ENCODE peak calls at places on chromosomes 12 and 14, in four cellular contexts. G is psoas muscle, I is heart left ventricle, V is mucosa of descending colon. F is an unnamed sample.

GRCh38 chr12:79927772-79928474 is 7.0 kb downstream of the PPP1R12A start:
- DNase-seq in G (no peak), I (no peak), V (no peak), F (no peak)

GRCh38 chr12:80692114-80692513 is 15.3 kb upstream of the MYF6 start:
- DNase-seq in G (peak; percentile 12), I (no peak), V (no peak), F (no peak)

GRCh38 chr14:33647385-33647786 is 303.5 kb downstream of the EGLN3 start:
- DNase-seq in G (no peak), I (no peak), V (no peak), F (no peak)

GRCh38 chr12:47817272-47818006 is 2.3 kb downstream of the HDAC7 start:
- DNase-seq in G (no peak), I (no peak), V (no peak), F (no peak)

GRCh38 chr12:15590180-15590826 is 198.9 kb downstream of the EPS8 start:
- DNase-seq in G (no peak), I (peak; percentile 44), V (peak; percentile 59), F (peak; percentile 53)

GRCh38 chr14:22850944-22851790 is 14.8 kb downstream of the MMP14 start:
- DNase-seq in G (peak; percentile 88), I (peak; percentile 96), V (peak; percentile 73), F (peak; percentile 63)

GRCh38 chr12:108884116-108885012 is 4.5 kb downstream of the DAO start:
- DNase-seq in G (peak; percentile 42), I (peak; percentile 61), V (peak; percentile 61), F (peak; percentile 55)

GRCh38 chr14:81127785-81128184 is 93.0 kb downstream of the GTF2A1 start:
- DNase-seq in G (no peak), I (no peak), V (no peak), F (no peak)

GRCh38 chr14:74684444-74684843 is 28.4 kb downstream of the AREL1 start:
- DNase-seq in G (no peak), I (no peak), V (no peak), F (no peak)

GRCh38 chr12:93090768-93091172 is 161.7 kb upstream of the EEA1 start:
- DNase-seq in G (no peak), I (no peak), V (no peak), F (no peak)

DNA sequence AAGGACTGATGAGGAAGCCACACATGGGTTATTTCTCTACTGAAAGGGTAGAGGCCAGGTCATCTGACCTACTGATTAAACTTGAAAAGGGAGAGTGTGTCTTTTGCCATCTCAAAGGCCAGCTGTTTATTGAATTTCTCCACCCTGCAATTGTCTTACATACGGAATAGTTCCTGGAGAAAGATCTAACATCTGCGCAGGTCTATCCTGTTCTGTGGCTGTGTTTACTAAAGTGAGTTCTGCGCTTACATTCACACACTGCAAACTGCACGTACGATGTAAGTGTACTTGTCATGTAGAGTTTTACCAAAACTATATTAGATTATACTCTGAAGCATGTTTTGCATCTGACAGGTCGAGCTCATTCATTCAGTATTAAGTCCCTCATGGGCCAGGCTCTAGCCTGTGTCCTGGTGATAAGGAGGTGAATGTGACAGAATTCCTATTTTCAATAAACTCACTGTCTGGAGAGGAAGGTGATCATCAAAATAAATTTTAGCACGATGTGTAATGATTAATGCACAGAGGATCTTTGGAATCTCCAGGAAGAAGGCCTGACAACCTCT is 96.6 kb downstream of the PRKCH start:
- DNase-seq in G (no peak), I (no peak), V (no peak), F (no peak)
- H3K4me1 ChIP-seq in G (peaks cover 13% of the 10 kb centered on the region), I (peaks cover 51% of the 10 kb centered on the region), V (no peaks in the 10 kb centered on the region), F (no peaks in the 10 kb centered on the region)

GRCh38 chr12:54282949-54283593 is 2.5 kb downstream of the HNRNPA1 start:
- DNase-seq in G (no peak), I (no peak), V (peak; percentile 59), F (no peak)
- H3K4me1 ChIP-seq in G (peaks cover 67% of the 10 kb centered on the region), I (peaks cover 61% of the 10 kb centered on the region), V (peaks cover 63% of the 10 kb centered on the region), F (peaks cover 50% of the 10 kb centered on the region)

DNA sequence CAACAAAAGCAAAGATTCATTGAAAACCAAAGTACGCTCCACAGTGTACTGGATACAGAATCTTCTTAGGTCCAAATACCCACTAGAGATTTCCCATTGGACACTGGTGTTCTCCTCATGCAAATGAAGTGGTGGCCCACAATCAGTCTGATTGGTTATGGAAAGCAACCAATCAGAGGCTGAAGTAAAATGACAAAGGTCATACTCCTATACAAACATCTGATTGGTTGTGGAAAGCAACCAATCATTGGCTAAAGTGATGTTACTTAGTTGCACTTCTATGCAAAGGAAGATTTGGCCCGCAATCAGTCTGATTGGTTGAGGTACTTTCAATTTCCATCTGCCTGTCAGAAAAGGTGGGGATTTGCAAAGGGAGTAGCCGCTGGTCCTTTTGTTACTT is 1.3 kb upstream of the WASHC3 start:
- DNase-seq in G (no peak), I (no peak), V (no peak), F (no peak)
- H3K4me1 ChIP-seq in G (peaks cover 6% of the 10 kb centered on the region), I (peaks cover 10% of the 10 kb centered on the region), V (peaks cover 5% of the 10 kb centered on the region), F (no peaks in the 10 kb centered on the region)

DNA sequence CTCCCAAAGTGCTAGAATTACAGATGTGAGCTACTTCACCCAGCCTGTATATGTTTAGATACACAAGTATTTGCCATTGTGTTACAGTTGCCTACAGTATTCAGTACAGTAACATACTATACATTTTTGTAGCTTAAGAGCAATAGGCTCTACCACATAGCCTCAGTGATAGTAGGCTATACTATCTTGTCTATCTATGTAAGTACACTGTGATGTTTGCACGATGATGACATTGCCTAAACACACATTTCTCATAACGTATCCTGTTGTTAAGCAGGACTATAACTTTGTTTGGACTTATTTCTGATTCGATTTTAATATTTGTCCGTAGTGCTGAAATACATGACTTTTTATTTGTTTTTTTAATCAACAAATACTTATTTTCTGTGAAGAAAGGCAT is 129.2 kb downstream of the PCNX1 start:
- DNase-seq in G (no peak), I (no peak), V (no peak), F (no peak)
- H3K4me1 ChIP-seq in G (no peaks in the 10 kb centered on the region), I (no peaks in the 10 kb centered on the region), V (no peaks in the 10 kb centered on the region), F (no peaks in the 10 kb centered on the region)

GRCh38 chr14:99234982-99235491 is 37.0 kb downstream of the BCL11B start:
- DNase-seq in G (no peak), I (no peak), V (peak; percentile 30), F (no peak)
- H3K4me1 ChIP-seq in G (no peaks in the 10 kb centered on the region), I (no peaks in the 10 kb centered on the region), V (no peaks in the 10 kb centered on the region), F (no peaks in the 10 kb centered on the region)

DNA sequence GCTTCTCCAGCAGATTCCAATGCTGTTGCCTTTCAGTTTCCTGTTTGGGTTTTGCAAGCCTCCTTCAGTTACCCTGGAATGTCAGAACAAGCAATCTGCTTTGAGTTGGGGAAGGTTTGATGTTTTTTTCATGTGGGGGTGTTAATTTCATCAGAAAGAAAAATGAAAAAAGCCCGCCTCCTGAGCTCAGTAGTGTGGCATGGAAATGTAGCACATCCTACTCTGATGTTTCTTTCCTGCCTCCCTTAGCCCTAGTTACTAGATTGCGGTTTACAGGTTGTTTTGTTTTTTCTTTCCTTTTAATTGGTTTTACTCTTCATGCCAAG is 22.6 kb downstream of the IFNG-AS1 start:
- DNase-seq in G (no peak), I (no peak), V (no peak), F (no peak)
- H3K4me1 ChIP-seq in G (no peaks in the 10 kb centered on the region), I (no peaks in the 10 kb centered on the region), V (no peaks in the 10 kb centered on the region), F (peaks cover 2% of the 10 kb centered on the region)

GRCh38 chr12:122875590-122876220 is 20.2 kb downstream of the VPS37B start:
- DNase-seq in G (no peak), I (no peak), V (peak; percentile 42), F (no peak)
- H3K4me1 ChIP-seq in G (peaks cover 81% of the 10 kb centered on the region), I (peaks cover 76% of the 10 kb centered on the region), V (peaks cover 58% of the 10 kb centered on the region), F (peaks cover 29% of the 10 kb centered on the region)

DNA sequence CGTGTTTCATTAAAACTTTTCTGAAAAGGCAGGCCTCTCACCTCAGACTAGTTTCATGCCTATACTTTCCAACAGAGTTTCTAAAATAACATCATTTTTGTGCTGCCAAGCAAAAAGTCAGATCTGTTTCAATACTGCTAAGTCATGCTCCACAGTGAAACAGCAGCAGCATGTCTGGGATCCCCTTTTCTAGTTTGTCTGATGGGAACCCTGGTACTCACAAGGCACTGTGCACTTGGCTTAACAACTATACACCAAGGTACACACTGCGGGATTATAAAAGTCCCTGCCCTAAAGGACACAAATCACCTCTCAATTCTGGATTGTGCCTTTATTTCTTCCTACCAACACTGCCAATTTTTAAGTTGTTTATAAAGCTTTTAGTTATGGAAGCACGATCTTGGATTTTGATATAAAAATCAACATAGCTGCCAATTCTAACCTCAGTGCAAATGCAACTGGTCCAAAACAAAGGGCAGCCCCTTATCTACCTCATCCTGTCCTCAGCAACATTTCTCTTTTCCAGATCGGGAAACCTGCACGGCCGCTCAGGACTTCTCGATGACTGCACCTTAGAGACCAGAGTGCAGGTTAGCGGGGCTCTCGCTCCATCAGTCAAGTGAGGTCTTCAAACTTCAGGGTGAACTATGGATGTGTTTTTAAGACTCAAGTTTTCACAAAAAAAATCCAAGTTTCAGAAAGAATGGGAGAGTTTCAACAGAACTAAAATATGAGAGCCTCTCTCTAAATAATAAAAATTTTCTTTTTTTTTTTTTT is 1.7 kb upstream of the EIF5 start:
- DNase-seq in G (no peak), I (no peak), V (peak; percentile 42), F (no peak)
- H3K4me1 ChIP-seq in G (peaks cover 25% of the 10 kb centered on the region), I (peaks cover 31% of the 10 kb centered on the region), V (peaks cover 19% of the 10 kb centered on the region), F (peaks cover 24% of the 10 kb centered on the region)

F was measured in right lobe of liver.